ENCODE peak calls at places on chromosome 14, in six cellular contexts. Z is Ammon's horn, T is iris pigment epithelial cell, M is T-helper 1 cell, B is T follicular helper cell, R is NCI-H460. S is an unnamed sample.

GRCh38 chr14:80768646-80769045 is 172.9 kb downstream of the CEP128 start:
- DNase-seq in Z (no peak), T (no peak), M (no peak), B (no peak), R (no peak), S (no peak)

GRCh38 chr14:77219591-77219990 is 38.0 kb downstream of the TMEM63C start:
- DNase-seq in Z (peak), T (no peak), M (no peak), B (no peak), R (no peak), S (peak)

GRCh38 chr14:34971381-34971780 is 11.4 kb upstream of the SRP54 start:
- DNase-seq in Z (no peak), T (peak), M (no peak), B (no peak), R (no peak), S (no peak)

GRCh38 chr14:33568935-33569579 is 381.8 kb downstream of the EGLN3 start:
- DNase-seq in Z (no peak), T (peak), M (no peak), B (no peak), R (no peak), S (no peak)

GRCh38 chr14:97456497-97456896 is 659.3 kb downstream of the VRK1 start:
- DNase-seq in Z (no peak), T (no peak), M (no peak), B (no peak), R (no peak), S (no peak)

GRCh38 chr14:100018482-100018881 is 46.7 kb upstream of the EVL start:
- DNase-seq in Z (no peak), T (peak), M (no peak), B (no peak), R (peak), S (no peak)

GRCh38 chr14:77950371-77950770 is 150.5 kb downstream of the ADCK1 start:
- DNase-seq in Z (no peak), T (no peak), M (no peak), B (no peak), R (no peak), S (no peak)

GRCh38 chr14:97275276-97275675 is 478.1 kb downstream of the VRK1 start:
- DNase-seq in Z (no peak), T (no peak), M (no peak), B (no peak), R (no peak), S (no peak)

GRCh38 chr14:92495041-92495440 is 18.5 kb upstream of the RIN3 start:
- DNase-seq in Z (no peak), T (peak), M (no peak), B (no peak), R (no peak), S (no peak)

GRCh38 chr14:90629471-90629870 is 186.8 kb downstream of the TTC7B start:
- DNase-seq in Z (no peak), T (no peak), M (no peak), B (no peak), R (no peak), S (no peak)

GRCh38 chr14:69999246-69999645 is 120.0 kb downstream of the SMOC1 start:
- DNase-seq in Z (no peak), T (peak), M (no peak), B (no peak), R (peak), S (no peak)